ENCODE peak calls at places on chromosomes 6 and 20, in four cellular contexts. R is A549, W is HepG2, M is SK-N-SH. C is an unnamed sample.
A peak's percentile ranks its signal among the peaks of the same experiment; 100 is the strongest.

GRCh38 chr6:115613488-115613887 is 447.2 kb downstream of the FRK start:
- DNase-seq in R (no peak), M (no peak), W (no peak), C (no peak)

GRCh38 chr20:18287546-18287914 is 797 bp upstream of the ZNF133 start:
- DNase-seq in R (no peak), M (peak; percentile 34), W (no peak), C (no peak)

GRCh38 chr6:168533428-168533827 is 92.4 kb downstream of the SMOC2 start:
- DNase-seq in W (no peak), R (no peak), M (no peak), C (no peak)

GRCh38 chr20:23151008-23151703 is 65.0 kb upstream of the CD93 start:
- DNase-seq in M (no peak), R (no peak), W (no peak), C (no peak)

GRCh38 chr20:20130399-20130798 is 78.1 kb downstream of the CFAP61 start:
- DNase-seq in W (peak; percentile 59), R (no peak), M (no peak), C (peak; percentile 1)

GRCh38 chr6:42339991-42340401 is 111.7 kb downstream of the TRERF1 start:
- DNase-seq in R (no peak), M (no peak), W (no peak), C (peak; percentile 57)

GRCh38 chr6:154868143-154868594 is 126.9 kb upstream of the TIAM2 start:
- DNase-seq in R (peak; percentile 35), W (peak; percentile 79), M (peak; percentile 46), C (no peak)

GRCh38 chr6:137271245-137272183 is 52.3 kb upstream of the IFNGR1 start:
- DNase-seq in M (peak; percentile 30), W (peak; percentile 75), R (peak; percentile 13), C (no peak)

GRCh38 chr6:134938896-134939295 is 11.0 kb downstream of the ALDH8A1 start:
- DNase-seq in W (no peak), R (no peak), M (no peak), C (peak; percentile 13)

GRCh38 chr20:63740501-63741353 is 1.2 kb downstream of the SLC2A4RG start:
- DNase-seq in W (peak; percentile 95), M (peak; percentile 95), R (peak; percentile 94), C (no peak)

GRCh38 chr6:71510057-71510713 is 221.6 kb downstream of the OGFRL1 start:
- DNase-seq in W (peak; percentile 9), R (peak; percentile 25), M (no peak), C (no peak)

GRCh38 chr6:85660181-85660611 is 17.5 kb upstream of the SYNCRIP start:
- DNase-seq in W (peak; percentile 59), M (peak; percentile 64), R (peak; percentile 40), C (no peak)

GRCh38 chr20:24970743-24971142 is 21.7 kb downstream of the CST7 start:
- DNase-seq in R (no peak), W (no peak), M (no peak), C (no peak)

GRCh38 chr6:155521719-155522118 is 66.1 kb upstream of the NOX3 start:
- DNase-seq in M (no peak), R (no peak), W (no peak), C (no peak)

GRCh38 chr6:31560697-31561058 is 11.4 kb upstream of the LTA start:
- DNase-seq in M (no peak), R (no peak), W (no peak), C (no peak)

GRCh38 chr20:19850190-19850533 is 92.1 kb downstream of the RIN2 start:
- DNase-seq in W (no peak), M (peak; percentile 36), R (no peak), C (no peak)

GRCh38 chr6:156687875-156688549 is 89.2 kb upstream of the ARID1B start:
- DNase-seq in M (peak; percentile 58), R (no peak), W (no peak), C (no peak)

GRCh38 chr20:5914859-5915258 is 35.5 kb downstream of the TRMT6 start:
- DNase-seq in R (no peak), M (no peak), W (no peak), C (no peak)

GRCh38 chr20:59783020-59784010 is 150.1 kb downstream of the SYCP2 start:
- DNase-seq in R (peak; percentile 65), M (peak; percentile 82), W (peak; percentile 55), C (no peak)

GRCh38 chr6:163288066-163288465 is 126.5 kb upstream of the QKI start:
- DNase-seq in R (no peak), M (no peak), W (no peak), C (no peak)

GRCh38 chr6:7143161-7143974 is 35.6 kb downstream of the RREB1 start:
- DNase-seq in R (no peak), M (no peak), W (peak; percentile 66), C (no peak)

GRCh38 chr6:44498436-44498835 is 110.9 kb downstream of the CDC5L start:
- DNase-seq in W (no peak), R (no peak), M (no peak), C (no peak)

GRCh38 chr6:144582939-144583613 is 297.9 kb downstream of the UTRN start:
- DNase-seq in M (peak; percentile 32), R (no peak), W (no peak), C (peak; percentile 83)

GRCh38 chr6:168133186-168133585 is 54.2 kb upstream of the FRMD1 start:
- DNase-seq in W (no peak), R (no peak), M (no peak), C (no peak)

GRCh38 chr6:158376650-158377081 is 64.4 kb downstream of the TULP4 start:
- DNase-seq in W (no peak), M (no peak), R (no peak), C (no peak)

DNA sequence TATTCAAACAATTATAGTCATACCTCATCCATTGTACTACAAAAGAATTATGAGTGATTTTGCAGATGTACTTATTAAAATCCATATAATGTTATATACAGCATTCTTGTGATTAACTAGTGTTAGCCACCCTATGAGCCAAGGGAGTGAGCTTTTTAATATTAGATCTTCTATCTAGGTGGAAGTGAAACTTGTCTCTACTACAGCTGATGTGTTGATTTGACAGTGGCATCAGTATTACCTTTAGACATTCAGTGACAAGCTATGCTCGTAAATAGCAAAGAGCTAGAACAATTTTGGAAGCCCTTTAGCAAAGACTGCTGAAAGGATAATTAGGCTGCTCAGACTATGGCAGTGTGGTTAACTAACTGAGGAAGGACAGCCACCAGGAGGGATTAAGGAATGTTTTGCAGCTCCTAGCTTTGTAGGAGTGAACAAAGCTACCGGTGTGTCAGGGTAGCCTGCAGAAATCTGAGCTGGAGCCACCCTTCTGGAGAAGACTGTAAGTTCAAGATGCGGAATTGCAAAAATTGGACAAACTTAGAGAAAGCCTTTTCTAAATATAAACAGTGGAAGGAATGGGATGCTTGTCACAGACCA is 73.7 kb downstream of the AFG1L start:
- DNase-seq in R (no peak), M (no peak), W (no peak), C (no peak)
- TF ChIP-seq PBX3 in R (no peak), M (no peak), W (no peak), C (no peak)

GRCh38 chr6:149454405-149454848 is 30.4 kb downstream of the ZC3H12D start:
- DNase-seq in W (no peak), M (peak; percentile 56), R (no peak), C (no peak)
- TF ChIP-seq PBX3 in W (no peak), M (peak; percentile 36), R (no peak), C (no peak)

DNA sequence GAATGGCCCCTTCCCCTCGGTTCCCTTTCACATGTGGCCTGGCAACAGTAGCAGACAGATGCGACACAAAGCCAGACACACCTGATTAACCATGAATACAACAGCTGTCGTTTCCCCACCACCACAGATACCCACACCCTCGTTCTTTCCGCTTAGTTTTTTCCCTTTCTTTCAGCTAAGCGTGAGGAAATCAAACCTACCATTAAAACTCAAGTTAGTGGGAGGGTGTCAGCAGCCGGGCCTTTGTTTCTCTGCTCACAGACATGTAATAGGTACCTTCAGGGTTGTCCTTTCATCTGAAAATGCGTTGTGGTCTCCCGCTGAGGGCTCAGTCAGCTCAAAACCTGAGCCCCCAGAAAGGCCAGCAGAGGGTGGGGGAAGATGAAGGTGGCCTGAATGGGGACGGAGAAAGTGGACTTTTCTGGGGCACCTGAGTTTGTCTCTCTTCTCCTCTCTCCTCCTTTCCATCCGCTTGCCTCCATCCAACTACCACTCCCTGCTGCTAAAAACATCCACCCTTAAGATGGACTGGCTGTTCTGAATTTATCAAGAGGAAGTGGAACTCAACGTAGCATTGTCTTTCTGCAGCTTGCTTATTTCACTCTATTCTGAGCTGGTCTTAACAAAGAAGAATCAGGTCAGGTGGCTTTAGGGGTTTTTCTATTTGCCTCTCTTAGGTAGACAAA is 516.5 kb upstream of the JARID2 start:
- DNase-seq in W (no peak), M (no peak), R (no peak), C (peak; percentile 56)
- TF ChIP-seq PBX3 in W (no peak), M (no peak), R (no peak), C (no peak)

GRCh38 chr6:41284726-41285125 is 1.8 kb downstream of the TREM1 start:
- DNase-seq in M (no peak), W (no peak), R (no peak), C (no peak)

GRCh38 chr6:41286544-41287346 is at the start of gene TREM1:
- DNase-seq in W (peak; percentile 17), M (no peak), R (no peak), C (no peak)

GRCh38 chr6:41289815-41290214 is 3.3 kb upstream of the TREM1 start:
- DNase-seq in M (no peak), W (no peak), R (no peak), C (no peak)

GRCh38 chr6:41291717-41292116 is 5.2 kb upstream of the TREM1 start:
- DNase-seq in M (no peak), R (no peak), W (no peak), C (no peak)

GRCh38 chr6:41288025-41288777 is 1.7 kb upstream of the TREM1 start:
- DNase-seq in R (no peak), M (no peak), W (peak; percentile 47), C (no peak)
- TF ChIP-seq PBX3 in R (no peak), M (no peak), W (no peak), C (no peak)

GRCh38 chr20:56986931-56987720 is 279.3 kb downstream of the BMP7 start:
- DNase-seq in W (no peak), R (no peak), M (no peak), C (no peak)

GRCh38 chr20:56986476-56986875 is 280.0 kb downstream of the BMP7 start:
- DNase-seq in R (no peak), M (no peak), W (no peak), C (no peak)

GRCh38 chr20:56989516-56989915 is 276.9 kb downstream of the BMP7 start:
- DNase-seq in W (no peak), R (no peak), M (no peak), C (no peak)

GRCh38 chr20:56988446-56988845 is 278.0 kb downstream of the BMP7 start:
- DNase-seq in W (no peak), R (no peak), M (no peak), C (no peak)

GRCh38 chr20:56987992-56988391 is 278.4 kb downstream of the BMP7 start:
- DNase-seq in R (no peak), W (no peak), M (no peak), C (no peak)
- TF ChIP-seq PBX3 in R (no peak), W (no peak), M (no peak), C (no peak)

GRCh38 chr20:8388146-8388545 is 256.1 kb downstream of the PLCB1 start:
- DNase-seq in R (no peak), W (no peak), M (no peak), C (no peak)

GRCh38 chr20:8389381-8390368 is 257.6 kb downstream of the PLCB1 start:
- DNase-seq in W (peak; percentile 55), M (peak; percentile 27), R (peak; percentile 9), C (no peak)

GRCh38 chr20:8390500-8390899 is 258.4 kb downstream of the PLCB1 start:
- DNase-seq in M (no peak), R (no peak), W (no peak), C (no peak)

GRCh38 chr20:8386991-8387390 is 254.9 kb downstream of the PLCB1 start:
- DNase-seq in R (no peak), M (no peak), W (no peak), C (no peak)

GRCh38 chr20:8388707-8389106 is 256.6 kb downstream of the PLCB1 start:
- DNase-seq in R (no peak), M (no peak), W (no peak), C (no peak)
- TF ChIP-seq PBX3 in R (no peak), M (peak; percentile 33), W (no peak), C (no peak)

C was measured in GM12878.